ENCODE peak calls at places on chromosomes 2 and 18, in eight cellular contexts. U is EH; P is activated CD4-positive, alpha-beta memory T cell treated with anti-CD3 and anti-CD28 coated beads, Interleukin-2, amount 10 ng/mL, durations not matched to agents 7 days and 5 days; E is stimulated activated CD8-positive, alpha-beta memory T cell treated with anti-CD3 and anti-CD28 coated beads, Interleukin-4, amount 100 ng/mL, for 4 hours; C is T-helper 22 cell; V is retina; Y is NCI-H774; W is SK-N-MC. L is an unnamed sample.

GRCh38 chr18:73040247-73040646 is 172.5 kb upstream of the NETO1 start:
- DNase-seq in V (no peak), W (no peak), Y (no peak), C (no peak), E (no peak), P (no peak), U (no peak), L (no peak)

GRCh38 chr2:145524303-145524702 is 1004.4 kb upstream of the ZEB2 start:
- DNase-seq in W (no peak), P (no peak), U (no peak), Y (no peak), C (no peak), E (no peak), V (no peak), L (no peak)

GRCh38 chr2:121099329-121100318 is 185.4 kb downstream of the TFCP2L1 start:
- DNase-seq in P (no peak), C (no peak), V (no peak), Y (no peak), E (no peak), W (no peak), U (peak; percentile 21), L (no peak)

GRCh38 chr2:210599476-210599875 is 43.1 kb downstream of the CPS1 start:
- DNase-seq in Y (no peak), P (no peak), E (no peak), C (no peak), V (no peak), U (no peak), W (no peak), L (no peak)

GRCh38 chr2:143026411-143027054 is 102.7 kb upstream of the ARHGAP15 start:
- DNase-seq in Y (no peak), P (no peak), V (peak; percentile 66), U (no peak), E (no peak), C (no peak), W (no peak), L (no peak)

GRCh38 chr2:236026839-236027238 is 141.3 kb downstream of the GBX2 start:
- DNase-seq in Y (no peak), V (no peak), U (no peak), W (no peak), P (no peak), E (no peak), C (no peak), L (no peak)

GRCh38 chr18:35441857-35442595 is 55.7 kb downstream of the INO80C start:
- DNase-seq in V (no peak), P (no peak), U (no peak), E (no peak), C (no peak), Y (no peak), W (no peak), L (no peak)

GRCh38 chr2:163604941-163605555 is 130.8 kb downstream of the FIGN start:
- DNase-seq in U (peak; percentile 87), W (no peak), P (no peak), Y (no peak), C (no peak), E (no peak), V (no peak), L (peak; percentile 19)

GRCh38 chr2:55136138-55136541 is 85.9 kb upstream of the RTN4 start:
- DNase-seq in V (no peak), W (no peak), C (no peak), P (no peak), U (no peak), E (no peak), Y (no peak), L (no peak)

GRCh38 chr2:75031171-75031570 is 72.7 kb downstream of the POLE4 start:
- DNase-seq in E (no peak), C (no peak), U (no peak), Y (no peak), V (no peak), W (no peak), P (no peak), L (no peak)

GRCh38 chr2:98269274-98269673 is 77.0 kb upstream of the CNGA3 start:
- DNase-seq in E (no peak), W (no peak), Y (no peak), C (no peak), P (no peak), U (peak; percentile 61), V (no peak), L (peak; percentile 59)

GRCh38 chr2:38260469-38260868 is 116.6 kb downstream of the ATL2 start:
- DNase-seq in C (no peak), Y (no peak), E (no peak), P (no peak), V (no peak), W (no peak), U (peak; percentile 8), L (no peak)

GRCh38 chr18:40019797-40020392 is 1935.1 kb upstream of the PIK3C3 start:
- DNase-seq in V (no peak), E (no peak), P (no peak), Y (no peak), U (no peak), C (no peak), W (no peak), L (no peak)

GRCh38 chr18:76658627-76659026 is 163.6 kb upstream of the ZNF516 start:
- DNase-seq in C (no peak), P (no peak), E (no peak), Y (no peak), V (peak; percentile 38), U (no peak), W (no peak), L (no peak)

GRCh38 chr2:241901018-241901380 is 31.5 kb downstream of the RTP5 start:
- DNase-seq in V (no peak), W (no peak), U (no peak), Y (no peak), E (no peak), C (no peak), P (no peak), L (no peak)

L was measured in AG08396.